ENCODE peak calls at places on chromosome 4, in nine cellular contexts. E, C, P, G, B, K, M, L and Y are unnamed samples. For H3K4me1, the result is how much of the 10 kb centered on the place peaks cover.

GRCh38 chr4:20326977-20327376 is 75.3 kb downstream of the SLIT2 start:
- DNase-seq in E (no peak), C (no peak), P (no peak), G (no peak), B (no peak), K (no peak), M (no peak), L (no peak), Y (no peak)

GRCh38 chr4:87659247-87659931 is 9.3 kb downstream of the DMP1 start:
- DNase-seq in E (no peak), C (no peak), P (no peak), G (no peak), B (no peak), K (no peak), M (no peak), L (no peak), Y (no peak)

GRCh38 chr4:83230928-83231327 is 53.7 kb downstream of the COQ2 start:
- DNase-seq in E (no peak), C (no peak), P (no peak), G (no peak), B (no peak), K (no peak), M (no peak), L (no peak), Y (no peak)

GRCh38 chr4:153649572-153649991 is 34.5 kb upstream of the TLR2 start:
- DNase-seq in E (no peak), C (no peak), P (no peak), G (no peak), B (no peak), K (no peak), M (no peak), L (no peak), Y (no peak)

GRCh38 chr4:522438-522837 is 23.4 kb downstream of the PIGG start:
- DNase-seq in E (no peak), C (no peak), P (no peak), G (no peak), B (no peak), K (no peak), M (no peak), L (no peak), Y (no peak)

GRCh38 chr4:141346144-141346543 is 125.4 kb downstream of the ZNF330 start:
- DNase-seq in E (no peak), C (no peak), P (no peak), G (no peak), B (no peak), K (no peak), M (no peak), L (no peak), Y (no peak)

GRCh38 chr4:70829492-70829891 is 10.2 kb downstream of the GRSF1 start:
- DNase-seq in E (no peak), C (no peak), P (no peak), G (no peak), B (no peak), K (no peak), M (no peak), L (no peak), Y (no peak)

GRCh38 chr4:57460967-57461366 is 350.8 kb upstream of the IGFBP7 start:
- DNase-seq in E (no peak), C (no peak), P (no peak), G (no peak), B (no peak), K (no peak), M (no peak), L (no peak), Y (no peak)

GRCh38 chr4:7779194-7779768 is 160.4 kb downstream of the AFAP1 start:
- DNase-seq in E (no peak), C (no peak), P (no peak), G (no peak), B (no peak), K (no peak), M (no peak), L (no peak), Y (no peak)

GRCh38 chr4:102299708-102300107 is 45.6 kb downstream of the SLC39A8 start:
- DNase-seq in E (peak), C (peak), P (no peak), G (no peak), B (peak), K (no peak), M (no peak), L (no peak), Y (peak)

GRCh38 chr4:92304636-92305035 is 870 bp downstream of the GRID2 start:
- DNase-seq in E (no peak), C (peak), P (no peak), G (no peak), B (no peak), K (no peak), M (no peak), L (no peak), Y (no peak)
- H3K4me3 ChIP-seq in E (no peak), C (peak), P (peak), G (no peak), B (no peak), K (no peak), M (peak), L (peak), Y (no peak)

GRCh38 chr4:94523617-94524016 is 71.9 kb downstream of the PDLIM5 start:
- DNase-seq in E (no peak), C (no peak), P (no peak), G (no peak), B (no peak), K (no peak), M (no peak), L (no peak), Y (no peak)

GRCh38 chr4:94527556-94528233 is 76.0 kb downstream of the PDLIM5 start:
- DNase-seq in E (no peak), C (no peak), P (no peak), G (no peak), B (no peak), K (no peak), M (no peak), L (no peak), Y (no peak)

GRCh38 chr4:94523033-94523590 is 71.4 kb downstream of the PDLIM5 start:
- DNase-seq in E (no peak), C (no peak), P (no peak), G (no peak), B (no peak), K (no peak), M (no peak), L (no peak), Y (no peak)

GRCh38 chr4:94528792-94529451 is 77.2 kb downstream of the PDLIM5 start:
- DNase-seq in E (no peak), C (peak), P (no peak), G (no peak), B (no peak), K (no peak), M (no peak), L (no peak), Y (no peak)

DNA sequence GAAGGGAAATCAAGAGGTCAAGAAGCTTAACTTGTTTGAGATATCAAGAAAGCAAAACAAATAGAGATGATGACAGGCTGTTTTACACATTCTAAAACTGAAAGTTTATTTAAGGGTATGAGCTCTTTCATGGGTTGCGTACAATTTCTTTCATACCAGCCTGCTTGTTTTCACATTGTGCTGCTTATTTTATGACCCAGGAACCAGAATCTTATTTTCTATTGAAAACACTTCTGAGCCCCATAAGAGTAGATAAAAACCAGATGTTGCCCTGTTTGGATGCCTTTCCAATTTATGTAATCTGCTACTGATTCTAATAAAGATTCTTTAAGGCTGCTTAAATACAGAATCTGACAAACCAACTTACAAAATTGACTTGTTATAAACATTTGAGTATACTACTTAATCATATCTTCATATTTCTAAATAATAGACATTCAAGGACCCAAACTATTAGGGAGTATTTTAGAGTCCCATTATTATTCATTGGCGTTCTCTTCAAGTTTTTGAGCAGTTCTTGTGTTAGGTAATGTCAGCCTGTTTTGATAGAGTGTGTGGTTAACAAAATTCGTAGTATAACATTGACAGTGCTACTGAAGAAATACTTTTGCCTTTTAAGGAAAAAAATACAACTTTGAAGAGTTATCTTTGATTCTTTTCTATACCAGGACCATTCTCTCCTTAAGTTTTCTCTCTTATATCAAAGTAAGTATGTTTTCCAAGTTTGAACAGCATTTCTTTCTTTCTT is 74.4 kb downstream of the PDLIM5 start:
- DNase-seq in E (no peak), C (no peak), P (no peak), G (no peak), B (no peak), K (no peak), M (no peak), L (no peak), Y (no peak)
- H3K4me1 ChIP-seq in E (under half), C (under half), P (half or more), G (under half), B (under half), K (under half), M (half or more), L (under half), Y (under half)

DNA sequence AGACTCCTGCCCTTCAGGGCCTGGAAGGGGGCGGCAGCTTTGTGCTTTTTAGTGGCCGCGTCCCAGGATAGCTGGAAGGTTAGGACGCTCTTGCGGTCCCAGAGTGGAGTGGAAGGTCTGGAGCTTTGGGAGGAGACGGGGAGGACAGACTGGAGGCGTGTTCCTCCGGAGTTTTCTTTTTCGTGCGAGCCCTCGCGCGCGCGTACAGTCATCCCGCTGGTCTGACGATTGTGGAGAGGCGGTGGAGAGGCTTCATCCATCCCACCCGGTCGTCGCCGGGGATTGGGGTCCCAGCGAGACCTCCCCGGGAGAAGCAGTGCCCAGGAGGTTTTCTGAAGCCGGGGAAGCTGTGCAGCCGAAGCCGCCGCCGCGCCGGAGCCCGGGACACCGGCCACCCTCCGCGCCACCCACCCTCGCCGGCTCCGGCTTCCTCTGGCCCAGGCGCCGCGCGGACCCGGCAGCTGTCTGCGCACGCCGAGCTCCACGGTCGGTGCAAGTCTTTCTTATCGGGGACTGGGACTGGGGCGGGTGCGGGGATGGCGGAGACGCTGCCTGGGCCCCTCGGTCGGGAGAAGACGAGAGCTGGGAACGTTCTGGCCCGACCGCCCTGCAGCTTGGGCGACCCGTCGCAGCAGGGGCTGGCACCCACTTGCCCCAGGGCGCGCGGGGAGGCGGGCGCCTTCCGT is at the start of gene EDNRA:
- DNase-seq in E (no peak), C (peak), P (no peak), G (peak), B (peak), K (peak), M (peak), L (no peak), Y (no peak)
- H3K4me3 ChIP-seq in E (no peak), C (peak), P (peak), G (peak), B (peak), K (peak), M (peak), L (peak), Y (no peak)

DNA sequence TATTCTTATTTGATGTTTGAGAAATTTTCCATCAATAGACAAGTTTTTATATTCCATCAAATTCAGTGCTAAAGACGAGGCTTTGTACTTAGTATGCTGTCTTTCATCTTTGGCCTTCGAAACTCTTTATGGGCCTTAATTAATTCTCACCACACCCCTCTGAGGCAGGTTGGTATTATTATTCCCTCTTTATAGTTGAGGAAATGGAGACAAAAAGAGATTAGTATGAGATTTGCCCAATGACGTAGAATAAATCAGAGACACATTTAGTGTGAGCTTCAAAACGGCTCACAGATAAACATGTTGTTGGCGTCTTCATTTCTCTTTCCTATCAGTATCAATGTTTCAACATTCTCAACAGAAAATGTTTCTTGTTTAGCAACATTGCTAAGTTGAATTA is 35.9 kb upstream of the PTPN13 start:
- DNase-seq in E (no peak), C (no peak), P (no peak), G (no peak), B (no peak), K (no peak), M (no peak), L (no peak), Y (no peak)
- H3K4me1 ChIP-seq in E (under half), C (under half), P (under half), G (under half), B (under half), K (under half), M (under half), L (under half), Y (under half)

GRCh38 chr4:186029731-186030421 is 39.1 kb upstream of the TLR3 start:
- DNase-seq in E (no peak), C (peak), P (peak), G (peak), B (no peak), K (peak), M (peak), L (no peak), Y (peak)
- H3K4me3 ChIP-seq in E (no peak), C (no peak), P (no peak), G (peak), B (no peak), K (no peak), M (peak), L (no peak), Y (no peak)